ENCODE peak calls at places on chromosomes 2 and 18, in nine cellular contexts. R is BE2C, H is NB4, Y is HCT116, L is endothelial cell of umbilical vein, G is GM23338, B is fibroblast of lung, E is dorsolateral prefrontal cortex, X is suprapubic skin. U is an unnamed sample.
A peak's percentile ranks its signal among the peaks of the same experiment; 100 is the strongest.

GRCh38 chr2:172931256-172931894 is 144.3 kb upstream of the MAP3K20 start:
- DNase-seq in H (peak; percentile 11), R (peak; percentile 25), Y (no peak), L (peak; percentile 90), E (no peak), B (peak; percentile 88), G (peak; percentile 64), X (no peak), U (no peak)

GRCh38 chr2:227703280-227703732 is 14.5 kb downstream of the SLC19A3 start:
- DNase-seq in X (no peak), G (peak; percentile 43), E (no peak), B (peak; percentile 29), R (no peak), Y (no peak), L (no peak), H (no peak), U (no peak)

GRCh38 chr2:127596311-127597045 is 49.5 kb upstream of the GPR17 start:
- DNase-seq in H (no peak), L (no peak), G (no peak), B (no peak), X (no peak), E (peak; percentile 21), Y (no peak), R (no peak), U (no peak)

GRCh38 chr18:37420315-37420880 is 145.2 kb downstream of the CELF4 start:
- DNase-seq in R (no peak), B (peak; percentile 8), E (no peak), X (no peak), L (no peak), G (no peak), Y (no peak), H (no peak), U (no peak)

GRCh38 chr2:165198181-165198580 is 5.7 kb downstream of the SCN3A start:
- DNase-seq in R (no peak), Y (no peak), X (no peak), H (no peak), E (no peak), B (no peak), L (no peak), G (no peak), U (no peak)

GRCh38 chr2:49240608-49241007 is 86.3 kb upstream of the FSHR start:
- DNase-seq in X (no peak), H (no peak), E (no peak), B (peak; percentile 35), G (no peak), R (no peak), L (no peak), Y (no peak), U (no peak)

GRCh38 chr18:23897733-23898132 is 116.8 kb upstream of the TTC39C start:
- DNase-seq in Y (no peak), H (no peak), G (no peak), R (no peak), B (no peak), L (no peak), E (no peak), X (no peak), U (no peak)

GRCh38 chr18:55275042-55275897 is 312.7 kb downstream of the TCF4 start:
- DNase-seq in E (peak; percentile 63), Y (no peak), L (peak; percentile 28), H (peak; percentile 24), B (peak; percentile 89), G (peak; percentile 58), X (peak; percentile 67), R (no peak), U (peak; percentile 72)

GRCh38 chr2:3126686-3127278 is 250.8 kb downstream of the EIPR1 start:
- DNase-seq in G (no peak), X (no peak), L (peak; percentile 65), E (peak; percentile 11), B (no peak), Y (no peak), R (peak; percentile 70), H (no peak), U (no peak)

GRCh38 chr2:109126501-109126860 is 2.5 kb upstream of the SH3RF3 start:
- DNase-seq in L (no peak), B (peak; percentile 92), X (no peak), Y (no peak), R (no peak), E (no peak), G (no peak), H (peak; percentile 86), U (peak; percentile 67)

GRCh38 chr2:222805591-222806304 is 55.1 kb upstream of the ACSL3 start:
- DNase-seq in X (no peak), L (no peak), B (no peak), Y (no peak), H (peak; percentile 22), G (no peak), E (no peak), R (no peak), U (no peak)

GRCh38 chr2:214069254-214069653 is 341.6 kb upstream of the VWC2L start:
- DNase-seq in G (no peak), B (peak; percentile 95), X (no peak), L (peak; percentile 82), R (peak; percentile 61), E (no peak), Y (peak; percentile 83), H (peak; percentile 45), U (peak; percentile 77)

GRCh38 chr2:152577611-152578010 is 139.7 kb downstream of the PRPF40A start:
- DNase-seq in G (no peak), B (peak; percentile 66), L (no peak), R (no peak), H (no peak), X (no peak), E (no peak), Y (no peak), U (no peak)

GRCh38 chr2:11465485-11466306 is at the start of gene E2F6:
- DNase-seq in B (peak; percentile 93), E (peak; percentile 83), H (peak; percentile 92), X (peak; percentile 95), R (peak; percentile 96), L (peak; percentile 93), Y (peak; percentile 88), G (peak; percentile 92), U (peak; percentile 66)

GRCh38 chr2:195559431-195559914 is 97.6 kb upstream of the SLC39A10 start:
- DNase-seq in R (no peak), L (no peak), Y (no peak), B (peak; percentile 98), X (no peak), H (peak; percentile 94), E (no peak), G (peak; percentile 79), U (peak; percentile 74)

GRCh38 chr2:64391459-64391858 is 62.5 kb upstream of the LGALSL start:
- DNase-seq in G (no peak), X (no peak), Y (no peak), L (no peak), R (no peak), E (no peak), B (peak; percentile 13), H (no peak), U (no peak)

GRCh38 chr2:239814917-239815637 is 210.1 kb downstream of the NDUFA10 start:
- DNase-seq in E (peak; percentile 14), G (no peak), L (no peak), R (no peak), X (peak; percentile 79), B (no peak), Y (no peak), H (no peak), U (no peak)

GRCh38 chr2:120396519-120397361 is 50.8 kb downstream of the INHBB start:
- DNase-seq in G (no peak), X (peak; percentile 48), Y (no peak), H (no peak), E (peak; percentile 15), L (no peak), B (no peak), R (no peak), U (no peak)

GRCh38 chr2:33437297-33437696 is 39.2 kb upstream of the RASGRP3 start:
- DNase-seq in R (no peak), G (no peak), B (peak; percentile 99), E (no peak), L (peak; percentile 28), Y (no peak), X (no peak), H (no peak), U (peak; percentile 78)

GRCh38 chr2:105768176-105768575 is 23.5 kb downstream of the NCK2 start:
- DNase-seq in E (no peak), X (no peak), R (no peak), Y (no peak), H (no peak), B (no peak), L (no peak), G (no peak), U (no peak)

GRCh38 chr2:28358668-28359201 is 33.9 kb upstream of the FOSL2 start:
- DNase-seq in G (no peak), E (no peak), X (no peak), H (no peak), Y (no peak), B (no peak), R (no peak), L (no peak), U (no peak)
- H3K4me3 ChIP-seq in G (no peak overlapping the region), E (no peak overlapping the region), X (no peak overlapping the region), H (no peak overlapping the region), Y (no peak overlapping the region), B (no peak overlapping the region), R (no peak overlapping the region), L (no peak overlapping the region), U (no peak overlapping the region)

DNA sequence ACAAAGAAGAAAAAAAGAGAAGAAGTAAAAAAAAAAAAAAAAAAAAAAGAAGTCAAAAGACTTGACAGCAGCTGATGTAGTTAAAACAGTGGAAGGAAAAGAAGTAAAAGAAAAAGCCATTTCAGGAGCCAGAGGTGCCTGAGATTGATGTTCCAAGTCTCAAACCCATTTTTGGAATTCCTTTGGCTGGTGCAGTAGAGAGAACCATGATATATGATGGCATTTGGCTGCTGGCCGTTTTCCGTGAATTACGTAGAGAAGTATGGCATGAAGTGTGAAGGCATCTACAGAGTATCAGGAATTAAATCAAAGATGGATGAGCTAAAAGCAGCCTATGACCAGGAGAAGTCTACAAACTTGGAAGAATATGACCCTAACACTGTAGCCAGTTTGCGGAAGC is 7.6 kb upstream of the CHST10 start:
- DNase-seq in H (no peak), L (no peak), B (no peak), G (no peak), E (no peak), R (no peak), X (no peak), Y (no peak), U (no peak)
- H3K4me3 ChIP-seq in H (no peak overlapping the region), L (no peak overlapping the region), B (no peak overlapping the region), G (no peak overlapping the region), E (no peak overlapping the region), R (no peak overlapping the region), X (no peak overlapping the region), Y (no peak overlapping the region), U (no peak overlapping the region)

DNA sequence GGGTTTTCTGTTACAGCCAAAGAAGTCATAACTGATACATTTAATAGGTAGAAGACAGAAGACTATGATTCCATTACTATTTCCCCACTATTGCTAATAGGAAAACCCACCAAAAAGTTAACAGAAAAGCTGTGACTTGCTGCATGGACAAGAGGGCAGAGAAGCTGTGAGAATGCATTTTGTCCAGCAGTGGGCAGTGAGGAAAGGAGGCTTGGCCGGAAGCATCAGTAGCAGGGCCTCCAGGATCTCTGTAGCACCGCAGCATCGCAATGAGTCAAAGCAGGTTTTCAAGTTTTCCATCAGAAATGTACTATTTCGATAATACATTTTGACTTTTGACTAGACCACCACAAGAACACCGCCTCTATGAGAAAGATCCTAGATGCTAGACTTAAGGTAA is 24.9 kb downstream of the MYO5B start:
- DNase-seq in Y (no peak), E (no peak), R (no peak), L (no peak), G (peak; percentile 41), B (no peak), X (no peak), H (no peak), U (no peak)
- H3K4me3 ChIP-seq in Y (no peak overlapping the region), E (no peak overlapping the region), R (no peak overlapping the region), L (no peak overlapping the region), G (no peak overlapping the region), B (no peak overlapping the region), X (no peak overlapping the region), H (no peak overlapping the region), U (no peak overlapping the region)

GRCh38 chr2:219125225-219125885 is 35.3 kb downstream of the NHEJ1 start:
- DNase-seq in G (no peak), E (no peak), Y (peak; percentile 94), H (peak; percentile 88), X (no peak), B (peak; percentile 98), R (no peak), L (no peak), U (peak; percentile 87)
- H3K4me3 ChIP-seq in G (no peak overlapping the region), E (no peak overlapping the region), Y (no peak overlapping the region), H (no peak overlapping the region), X (no peak overlapping the region), B (no peak overlapping the region), R (no peak overlapping the region), L (no peak overlapping the region), U (no peak overlapping the region)

U was measured in skeletal muscle cell.